ENCODE peak calls at places on chromosome 9, in four cellular contexts. One of them, this sample, is unnamed.

GRCh38 chr9:16526380-16526779 is 344.1 kb downstream of the BNC2 start:
- DNase-seq in AG10803: peak
- DNase-seq in DND-41: no peak
- DNase-seq in activated CD4-positive, alpha-beta T cell treated with anti-CD3 and anti-CD28 coated beads, Interleukin-2, amount 50 U/mL, for 1 hour: no peak
- DNase-seq in this sample: no peak

GRCh38 chr9:109107402-109108240 is 12.1 kb downstream of the TMEM245 start:
- DNase-seq in activated CD4-positive, alpha-beta T cell treated with anti-CD3 and anti-CD28 coated beads, Interleukin-2, amount 50 U/mL, for 1 hour: no peak
- DNase-seq in AG10803: peak
- DNase-seq in DND-41: no peak
- DNase-seq in this sample: no peak

GRCh38 chr9:15641301-15641700 is 88.5 kb downstream of the CCDC171 start:
- DNase-seq in AG10803: peak
- DNase-seq in DND-41: no peak
- DNase-seq in activated CD4-positive, alpha-beta T cell treated with anti-CD3 and anti-CD28 coated beads, Interleukin-2, amount 50 U/mL, for 1 hour: no peak
- DNase-seq in this sample: no peak

GRCh38 chr9:892123-892522 is 50.6 kb downstream of the DMRT1 start:
- DNase-seq in activated CD4-positive, alpha-beta T cell treated with anti-CD3 and anti-CD28 coated beads, Interleukin-2, amount 50 U/mL, for 1 hour: no peak
- DNase-seq in AG10803: no peak
- DNase-seq in DND-41: no peak
- DNase-seq in this sample: no peak

GRCh38 chr9:92656537-92656925 is 13.4 kb downstream of the IPPK start:
- DNase-seq in activated CD4-positive, alpha-beta T cell treated with anti-CD3 and anti-CD28 coated beads, Interleukin-2, amount 50 U/mL, for 1 hour: no peak
- DNase-seq in AG10803: no peak
- DNase-seq in DND-41: no peak
- DNase-seq in this sample: no peak

GRCh38 chr9:123998970-123999621 is 12.5 kb upstream of the LHX2 start:
- DNase-seq in DND-41: no peak
- DNase-seq in activated CD4-positive, alpha-beta T cell treated with anti-CD3 and anti-CD28 coated beads, Interleukin-2, amount 50 U/mL, for 1 hour: no peak
- DNase-seq in AG10803: no peak
- DNase-seq in this sample: no peak

GRCh38 chr9:108278341-108278740 is 577.4 kb downstream of the ACTL7B start:
- DNase-seq in activated CD4-positive, alpha-beta T cell treated with anti-CD3 and anti-CD28 coated beads, Interleukin-2, amount 50 U/mL, for 1 hour: no peak
- DNase-seq in DND-41: no peak
- DNase-seq in AG10803: no peak
- DNase-seq in this sample: no peak

GRCh38 chr9:81538929-81539716 is 150.2 kb downstream of the TLE1 start:
- DNase-seq in DND-41: no peak
- DNase-seq in activated CD4-positive, alpha-beta T cell treated with anti-CD3 and anti-CD28 coated beads, Interleukin-2, amount 50 U/mL, for 1 hour: no peak
- DNase-seq in AG10803: no peak
- DNase-seq in this sample: no peak

GRCh38 chr9:121599186-121599871 is 52.1 kb upstream of the DAB2IP start:
- DNase-seq in activated CD4-positive, alpha-beta T cell treated with anti-CD3 and anti-CD28 coated beads, Interleukin-2, amount 50 U/mL, for 1 hour: no peak
- DNase-seq in DND-41: no peak
- DNase-seq in AG10803: no peak
- DNase-seq in this sample: peak

GRCh38 chr9:135990468-135991429 is 29.6 kb upstream of the UBAC1 start:
- DNase-seq in DND-41: peak
- DNase-seq in AG10803: peak
- DNase-seq in activated CD4-positive, alpha-beta T cell treated with anti-CD3 and anti-CD28 coated beads, Interleukin-2, amount 50 U/mL, for 1 hour: peak
- DNase-seq in this sample: peak

GRCh38 chr9:125325821-125326220 is 64.2 kb downstream of the GAPVD1 start:
- DNase-seq in DND-41: no peak
- DNase-seq in activated CD4-positive, alpha-beta T cell treated with anti-CD3 and anti-CD28 coated beads, Interleukin-2, amount 50 U/mL, for 1 hour: no peak
- DNase-seq in AG10803: no peak
- DNase-seq in this sample: no peak

GRCh38 chr9:686381-686813 is 155.1 kb upstream of the DMRT1 start:
- DNase-seq in DND-41: no peak
- DNase-seq in activated CD4-positive, alpha-beta T cell treated with anti-CD3 and anti-CD28 coated beads, Interleukin-2, amount 50 U/mL, for 1 hour: no peak
- DNase-seq in AG10803: peak
- DNase-seq in this sample: peak

GRCh38 chr9:119868694-119869093 is 499.5 kb upstream of the BRINP1 start:
- DNase-seq in activated CD4-positive, alpha-beta T cell treated with anti-CD3 and anti-CD28 coated beads, Interleukin-2, amount 50 U/mL, for 1 hour: no peak
- DNase-seq in AG10803: no peak
- DNase-seq in DND-41: no peak
- DNase-seq in this sample: peak

GRCh38 chr9:129197978-129198736 is 20.1 kb upstream of the IER5L start:
- DNase-seq in AG10803: peak
- DNase-seq in activated CD4-positive, alpha-beta T cell treated with anti-CD3 and anti-CD28 coated beads, Interleukin-2, amount 50 U/mL, for 1 hour: no peak
- DNase-seq in DND-41: no peak
- DNase-seq in this sample: peak

GRCh38 chr9:130576176-130576575 is 3.2 kb upstream of the FUBP3 start:
- DNase-seq in DND-41: no peak
- DNase-seq in AG10803: no peak
- DNase-seq in activated CD4-positive, alpha-beta T cell treated with anti-CD3 and anti-CD28 coated beads, Interleukin-2, amount 50 U/mL, for 1 hour: no peak
- DNase-seq in this sample: no peak

GRCh38 chr9:35112257-35113020 is 3.2 kb downstream of the ATOSB start:
- DNase-seq in AG10803: peak
- DNase-seq in DND-41: no peak
- DNase-seq in activated CD4-positive, alpha-beta T cell treated with anti-CD3 and anti-CD28 coated beads, Interleukin-2, amount 50 U/mL, for 1 hour: no peak
- DNase-seq in this sample: peak

GRCh38 chr9:106960238-106960637 is 97.3 kb downstream of the ZNF462 start:
- DNase-seq in activated CD4-positive, alpha-beta T cell treated with anti-CD3 and anti-CD28 coated beads, Interleukin-2, amount 50 U/mL, for 1 hour: no peak
- DNase-seq in DND-41: no peak
- DNase-seq in AG10803: no peak
- DNase-seq in this sample: no peak

GRCh38 chr9:124355941-124356744 is 59.1 kb downstream of the PSMB7 start:
- DNase-seq in AG10803: no peak
- DNase-seq in activated CD4-positive, alpha-beta T cell treated with anti-CD3 and anti-CD28 coated beads, Interleukin-2, amount 50 U/mL, for 1 hour: no peak
- DNase-seq in DND-41: no peak
- DNase-seq in this sample: peak

GRCh38 chr9:84327184-84327583 is 13.4 kb downstream of the SLC28A3 start:
- DNase-seq in DND-41: no peak
- DNase-seq in activated CD4-positive, alpha-beta T cell treated with anti-CD3 and anti-CD28 coated beads, Interleukin-2, amount 50 U/mL, for 1 hour: no peak
- DNase-seq in AG10803: no peak
- DNase-seq in this sample: no peak

GRCh38 chr9:132672413-132672690 is 2.1 kb downstream of the GTF3C4 start:
- DNase-seq in DND-41: no peak
- DNase-seq in AG10803: no peak
- DNase-seq in activated CD4-positive, alpha-beta T cell treated with anti-CD3 and anti-CD28 coated beads, Interleukin-2, amount 50 U/mL, for 1 hour: no peak
- DNase-seq in this sample: no peak

GRCh38 chr9:110109331-110110110 is 98.4 kb downstream of the C9orf152 start:
- DNase-seq in AG10803: no peak
- DNase-seq in DND-41: no peak
- DNase-seq in activated CD4-positive, alpha-beta T cell treated with anti-CD3 and anti-CD28 coated beads, Interleukin-2, amount 50 U/mL, for 1 hour: no peak
- DNase-seq in this sample: no peak

GRCh38 chr9:1050125-1050895 is at the start of gene DMRT2:
- DNase-seq in AG10803: peak
- DNase-seq in activated CD4-positive, alpha-beta T cell treated with anti-CD3 and anti-CD28 coated beads, Interleukin-2, amount 50 U/mL, for 1 hour: no peak
- DNase-seq in DND-41: no peak
- DNase-seq in this sample: peak

GRCh38 chr9:5186416-5187169 is 1.2 kb upstream of the INSL6 start:
- DNase-seq in DND-41: peak
- DNase-seq in activated CD4-positive, alpha-beta T cell treated with anti-CD3 and anti-CD28 coated beads, Interleukin-2, amount 50 U/mL, for 1 hour: peak
- DNase-seq in AG10803: peak
- DNase-seq in this sample: peak